ENCODE peak calls at places on chromosomes 13 and 19, in seven cellular contexts. C is foreskin fibroblast; S is astrocyte of the spinal cord; Y is activated T-helper 1 cell treated with anti-CD3 and anti-CD28 coated beads, Interleukin-2, amount 50 U/mL, for 16 hours; U is AG10803; D is lower lobe of right lung; H is mucosa of descending colon. J is an unnamed sample.

GRCh38 chr19:21430674-21431073 is 33.7 kb downstream of the ZNF493 start:
- DNase-seq in U (no peak), C (no peak), Y (no peak), H (no peak), D (no peak), S (no peak), J (no peak)

GRCh38 chr19:40739871-40740703 is 10.2 kb downstream of the ACTMAP start:
- DNase-seq in C (no peak), U (peak; percentile 1), Y (no peak), H (no peak), S (no peak), D (no peak), J (no peak)

GRCh38 chr19:23905771-23906170 is 8.9 kb upstream of the ZNF726 start:
- DNase-seq in U (no peak), C (no peak), S (no peak), Y (no peak), D (no peak), H (no peak), J (no peak)

GRCh38 chr13:74131206-74131605 is 3.0 kb downstream of the KLF12 start:
- DNase-seq in C (no peak), H (no peak), U (no peak), S (no peak), Y (no peak), D (no peak), J (no peak)

GRCh38 chr19:18017275-18018083 is 9.5 kb downstream of the ARRDC2 start:
- DNase-seq in S (no peak), Y (no peak), U (no peak), H (peak; percentile 14), C (no peak), D (no peak), J (no peak)

GRCh38 chr13:113082198-113083021 is 23.2 kb upstream of the F7 start:
- DNase-seq in U (no peak), C (no peak), Y (no peak), S (no peak), H (peak; percentile 27), D (no peak), J (no peak)

GRCh38 chr19:41307090-41307875 is 2.7 kb upstream of the CCDC97 start:
- DNase-seq in Y (no peak), H (no peak), D (no peak), U (no peak), C (no peak), S (no peak), J (no peak)

GRCh38 chr13:34217343-34218094 is 399.6 kb downstream of the RFC3 start:
- DNase-seq in D (no peak), C (no peak), H (no peak), Y (no peak), S (no peak), U (no peak), J (no peak)

GRCh38 chr13:35392768-35393167 is 83.7 kb downstream of the MAB21L1 start:
- DNase-seq in C (no peak), H (no peak), S (no peak), U (no peak), D (no peak), Y (no peak), J (no peak)

GRCh38 chr19:55257461-55258411 is 1.1 kb downstream of the PPP6R1 start:
- DNase-seq in Y (no peak), U (peak; percentile 12), H (peak; percentile 61), S (no peak), D (no peak), C (no peak), J (peak; percentile 41)

GRCh38 chr19:45564131-45564780 is 20.3 kb downstream of the OPA3 start:
- DNase-seq in U (no peak), Y (no peak), C (no peak), H (no peak), D (no peak), S (no peak), J (no peak)

GRCh38 chr13:43786766-43787517 is at the start of gene ENOX1:
- DNase-seq in U (peak; percentile 71), S (peak; percentile 79), Y (no peak), C (peak; percentile 72), H (peak; percentile 55), D (peak; percentile 46), J (peak; percentile 46)

GRCh38 chr13:23674795-23675640 is 104.8 kb downstream of the TNFRSF19 start:
- DNase-seq in C (peak; percentile 91), S (peak; percentile 89), U (peak; percentile 71), H (no peak), D (no peak), Y (no peak), J (no peak)

GRCh38 chr19:8988204-8988603 is 22.0 kb downstream of the MUC16 start:
- DNase-seq in C (no peak), U (no peak), S (no peak), Y (no peak), H (no peak), D (no peak), J (no peak)

GRCh38 chr13:30697177-30697953 is 38.0 kb upstream of the ALOX5AP start:
- DNase-seq in U (peak; percentile 18), C (no peak), D (no peak), S (no peak), H (no peak), Y (no peak), J (no peak)

J was measured in mesothelial cell of epicardium.